ENCODE peak calls at places on chromosomes 7 and 10, in four cellular contexts. G is esophagus muscularis mucosa, Z is KBM-7, H is SJSA1. B is an unnamed sample.

GRCh38 chr10:77926566-77927342 is at the start of gene DLG5:
- DNase-seq in G (no peak), Z (peak), H (no peak), B (peak)

GRCh38 chr7:17963281-17963680 is 23.0 kb upstream of the SNX13 start:
- DNase-seq in G (no peak), Z (no peak), H (no peak), B (no peak)

GRCh38 chr10:77837248-77837924 is 89.2 kb downstream of the DLG5 start:
- DNase-seq in G (no peak), Z (peak), H (no peak), B (peak)

GRCh38 chr10:93074137-93074596 is 474 bp downstream of the CYP26A1 start:
- DNase-seq in G (peak), Z (peak), H (peak), B (no peak)

GRCh38 chr7:21304836-21305235 is 123.0 kb upstream of the SP4 start:
- DNase-seq in G (no peak), Z (no peak), H (no peak), B (no peak)

GRCh38 chr7:28586736-28587135 is 174.4 kb downstream of the CREB5 start:
- DNase-seq in G (no peak), Z (no peak), H (no peak), B (no peak)

GRCh38 chr7:2953588-2954407 is 89.9 kb downstream of the CARD11 start:
- DNase-seq in G (no peak), Z (no peak), H (no peak), B (no peak)

GRCh38 chr10:42969147-42969546 is 107.7 kb upstream of the RET start:
- DNase-seq in G (peak), Z (no peak), H (no peak), B (no peak)

B was measured in Ammon's horn.